ENCODE peak calls at places on chromosomes 12 and 14, in ten cellular contexts. One of them, this sample, is unnamed.

GRCh38 chr12:8991371-8992085 is 2.2 kb downstream of the KLRG1 start:
- DNase-seq in T-helper 22 cell: no peak
- DNase-seq in brain microvascular endothelial cell: no peak
- DNase-seq in hypothalamus: no peak
- DNase-seq in CD4-positive, CD25-positive, alpha-beta regulatory T cell: no peak
- DNase-seq in posterior cingulate gyrus: no peak
- DNase-seq in K562: no peak
- DNase-seq in NCI-H2081: no peak
- DNase-seq in stimulated activated CD4-positive, alpha-beta T cell treated with anti-CD3 and anti-CD28 coated beads, Interleukin-12 subunit alpha, Interleukin-12 subunit beta, amount 100 ng/mL, for 48 hours: no peak
- DNase-seq in IMR-90: no peak
- DNase-seq in this sample: no peak

GRCh38 chr12:113906411-113907200 is 59.5 kb downstream of the RBM19 start:
- DNase-seq in T-helper 22 cell: no peak
- DNase-seq in brain microvascular endothelial cell: no peak
- DNase-seq in hypothalamus: no peak
- DNase-seq in CD4-positive, CD25-positive, alpha-beta regulatory T cell: no peak
- DNase-seq in posterior cingulate gyrus: no peak
- DNase-seq in K562: no peak
- DNase-seq in NCI-H2081: no peak
- DNase-seq in stimulated activated CD4-positive, alpha-beta T cell treated with anti-CD3 and anti-CD28 coated beads, Interleukin-12 subunit alpha, Interleukin-12 subunit beta, amount 100 ng/mL, for 48 hours: no peak
- DNase-seq in IMR-90: no peak
- DNase-seq in this sample: no peak

GRCh38 chr14:94058674-94059138 is 22.3 kb downstream of the DDX24 start:
- DNase-seq in T-helper 22 cell: no peak
- DNase-seq in brain microvascular endothelial cell: no peak
- DNase-seq in hypothalamus: no peak
- DNase-seq in CD4-positive, CD25-positive, alpha-beta regulatory T cell: no peak
- DNase-seq in posterior cingulate gyrus: no peak
- DNase-seq in K562: no peak
- DNase-seq in NCI-H2081: no peak
- DNase-seq in stimulated activated CD4-positive, alpha-beta T cell treated with anti-CD3 and anti-CD28 coated beads, Interleukin-12 subunit alpha, Interleukin-12 subunit beta, amount 100 ng/mL, for 48 hours: no peak
- DNase-seq in IMR-90: no peak
- DNase-seq in this sample: no peak

GRCh38 chr14:21098134-21098891 is at the start of gene ZNF219:
- DNase-seq in T-helper 22 cell: peak
- DNase-seq in brain microvascular endothelial cell: no peak
- DNase-seq in hypothalamus: peak
- DNase-seq in CD4-positive, CD25-positive, alpha-beta regulatory T cell: peak
- DNase-seq in posterior cingulate gyrus: peak
- DNase-seq in K562: peak
- DNase-seq in NCI-H2081: peak
- DNase-seq in stimulated activated CD4-positive, alpha-beta T cell treated with anti-CD3 and anti-CD28 coated beads, Interleukin-12 subunit alpha, Interleukin-12 subunit beta, amount 100 ng/mL, for 48 hours: no peak
- DNase-seq in IMR-90: peak
- DNase-seq in this sample: peak

GRCh38 chr12:32944195-32944594 is 47.6 kb upstream of the PKP2 start:
- DNase-seq in T-helper 22 cell: no peak
- DNase-seq in brain microvascular endothelial cell: no peak
- DNase-seq in hypothalamus: no peak
- DNase-seq in CD4-positive, CD25-positive, alpha-beta regulatory T cell: no peak
- DNase-seq in posterior cingulate gyrus: no peak
- DNase-seq in K562: no peak
- DNase-seq in NCI-H2081: no peak
- DNase-seq in stimulated activated CD4-positive, alpha-beta T cell treated with anti-CD3 and anti-CD28 coated beads, Interleukin-12 subunit alpha, Interleukin-12 subunit beta, amount 100 ng/mL, for 48 hours: no peak
- DNase-seq in IMR-90: no peak
- DNase-seq in this sample: no peak

GRCh38 chr12:60535363-60535762 is 939.5 kb downstream of the SLC16A7 start:
- DNase-seq in T-helper 22 cell: no peak
- DNase-seq in brain microvascular endothelial cell: no peak
- DNase-seq in hypothalamus: no peak
- DNase-seq in CD4-positive, CD25-positive, alpha-beta regulatory T cell: no peak
- DNase-seq in posterior cingulate gyrus: no peak
- DNase-seq in K562: no peak
- DNase-seq in NCI-H2081: no peak
- DNase-seq in stimulated activated CD4-positive, alpha-beta T cell treated with anti-CD3 and anti-CD28 coated beads, Interleukin-12 subunit alpha, Interleukin-12 subunit beta, amount 100 ng/mL, for 48 hours: no peak
- DNase-seq in IMR-90: peak
- DNase-seq in this sample: no peak

GRCh38 chr12:12616512-12617275 is 5.0 kb downstream of the CREBL2 start:
- DNase-seq in T-helper 22 cell: no peak
- DNase-seq in brain microvascular endothelial cell: no peak
- DNase-seq in hypothalamus: no peak
- DNase-seq in CD4-positive, CD25-positive, alpha-beta regulatory T cell: no peak
- DNase-seq in posterior cingulate gyrus: no peak
- DNase-seq in K562: no peak
- DNase-seq in NCI-H2081: no peak
- DNase-seq in stimulated activated CD4-positive, alpha-beta T cell treated with anti-CD3 and anti-CD28 coated beads, Interleukin-12 subunit alpha, Interleukin-12 subunit beta, amount 100 ng/mL, for 48 hours: no peak
- DNase-seq in IMR-90: peak
- DNase-seq in this sample: no peak

GRCh38 chr14:34199585-34199984 is 248.7 kb upstream of the EGLN3 start:
- DNase-seq in T-helper 22 cell: no peak
- DNase-seq in brain microvascular endothelial cell: peak
- DNase-seq in hypothalamus: no peak
- DNase-seq in CD4-positive, CD25-positive, alpha-beta regulatory T cell: no peak
- DNase-seq in posterior cingulate gyrus: no peak
- DNase-seq in K562: no peak
- DNase-seq in NCI-H2081: no peak
- DNase-seq in stimulated activated CD4-positive, alpha-beta T cell treated with anti-CD3 and anti-CD28 coated beads, Interleukin-12 subunit alpha, Interleukin-12 subunit beta, amount 100 ng/mL, for 48 hours: peak
- DNase-seq in IMR-90: peak
- DNase-seq in this sample: no peak

GRCh38 chr14:61927521-61927920 is 165.3 kb downstream of the SNAPC1 start:
- DNase-seq in T-helper 22 cell: no peak
- DNase-seq in brain microvascular endothelial cell: peak
- DNase-seq in hypothalamus: no peak
- DNase-seq in CD4-positive, CD25-positive, alpha-beta regulatory T cell: no peak
- DNase-seq in posterior cingulate gyrus: no peak
- DNase-seq in K562: no peak
- DNase-seq in NCI-H2081: no peak
- DNase-seq in stimulated activated CD4-positive, alpha-beta T cell treated with anti-CD3 and anti-CD28 coated beads, Interleukin-12 subunit alpha, Interleukin-12 subunit beta, amount 100 ng/mL, for 48 hours: no peak
- DNase-seq in IMR-90: peak
- DNase-seq in this sample: peak

GRCh38 chr12:93319523-93320045 is 58.1 kb upstream of the NUDT4 start:
- DNase-seq in T-helper 22 cell: no peak
- DNase-seq in brain microvascular endothelial cell: no peak
- DNase-seq in hypothalamus: no peak
- DNase-seq in CD4-positive, CD25-positive, alpha-beta regulatory T cell: no peak
- DNase-seq in posterior cingulate gyrus: no peak
- DNase-seq in K562: no peak
- DNase-seq in NCI-H2081: no peak
- DNase-seq in stimulated activated CD4-positive, alpha-beta T cell treated with anti-CD3 and anti-CD28 coated beads, Interleukin-12 subunit alpha, Interleukin-12 subunit beta, amount 100 ng/mL, for 48 hours: no peak
- DNase-seq in IMR-90: no peak
- DNase-seq in this sample: no peak

GRCh38 chr14:104082807-104083206 is 2.7 kb upstream of the ASPG start:
- DNase-seq in T-helper 22 cell: no peak
- DNase-seq in brain microvascular endothelial cell: no peak
- DNase-seq in hypothalamus: no peak
- DNase-seq in CD4-positive, CD25-positive, alpha-beta regulatory T cell: no peak
- DNase-seq in posterior cingulate gyrus: no peak
- DNase-seq in K562: no peak
- DNase-seq in NCI-H2081: no peak
- DNase-seq in stimulated activated CD4-positive, alpha-beta T cell treated with anti-CD3 and anti-CD28 coated beads, Interleukin-12 subunit alpha, Interleukin-12 subunit beta, amount 100 ng/mL, for 48 hours: no peak
- DNase-seq in IMR-90: no peak
- DNase-seq in this sample: no peak

GRCh38 chr14:102914474-102915291 is 7.8 kb upstream of the AMN start:
- DNase-seq in T-helper 22 cell: no peak
- DNase-seq in brain microvascular endothelial cell: no peak
- DNase-seq in hypothalamus: no peak
- DNase-seq in CD4-positive, CD25-positive, alpha-beta regulatory T cell: no peak
- DNase-seq in posterior cingulate gyrus: peak
- DNase-seq in K562: no peak
- DNase-seq in NCI-H2081: no peak
- DNase-seq in stimulated activated CD4-positive, alpha-beta T cell treated with anti-CD3 and anti-CD28 coated beads, Interleukin-12 subunit alpha, Interleukin-12 subunit beta, amount 100 ng/mL, for 48 hours: no peak
- DNase-seq in IMR-90: no peak
- DNase-seq in this sample: no peak

GRCh38 chr12:119372540-119372939 is 38.0 kb downstream of the CCDC60 start:
- DNase-seq in T-helper 22 cell: no peak
- DNase-seq in brain microvascular endothelial cell: no peak
- DNase-seq in hypothalamus: no peak
- DNase-seq in CD4-positive, CD25-positive, alpha-beta regulatory T cell: no peak
- DNase-seq in posterior cingulate gyrus: no peak
- DNase-seq in K562: no peak
- DNase-seq in NCI-H2081: no peak
- DNase-seq in stimulated activated CD4-positive, alpha-beta T cell treated with anti-CD3 and anti-CD28 coated beads, Interleukin-12 subunit alpha, Interleukin-12 subunit beta, amount 100 ng/mL, for 48 hours: no peak
- DNase-seq in IMR-90: no peak
- DNase-seq in this sample: no peak

GRCh38 chr14:28656704-28657255 is 109.8 kb upstream of the FOXG1 start:
- DNase-seq in T-helper 22 cell: no peak
- DNase-seq in brain microvascular endothelial cell: no peak
- DNase-seq in hypothalamus: no peak
- DNase-seq in CD4-positive, CD25-positive, alpha-beta regulatory T cell: no peak
- DNase-seq in posterior cingulate gyrus: no peak
- DNase-seq in K562: no peak
- DNase-seq in NCI-H2081: peak
- DNase-seq in stimulated activated CD4-positive, alpha-beta T cell treated with anti-CD3 and anti-CD28 coated beads, Interleukin-12 subunit alpha, Interleukin-12 subunit beta, amount 100 ng/mL, for 48 hours: no peak
- DNase-seq in IMR-90: no peak
- DNase-seq in this sample: no peak

GRCh38 chr12:1834186-1834925 is 14.0 kb downstream of the LRTM2 start:
- DNase-seq in T-helper 22 cell: no peak
- DNase-seq in brain microvascular endothelial cell: no peak
- DNase-seq in hypothalamus: no peak
- DNase-seq in CD4-positive, CD25-positive, alpha-beta regulatory T cell: no peak
- DNase-seq in posterior cingulate gyrus: peak
- DNase-seq in K562: no peak
- DNase-seq in NCI-H2081: no peak
- DNase-seq in stimulated activated CD4-positive, alpha-beta T cell treated with anti-CD3 and anti-CD28 coated beads, Interleukin-12 subunit alpha, Interleukin-12 subunit beta, amount 100 ng/mL, for 48 hours: no peak
- DNase-seq in IMR-90: no peak
- DNase-seq in this sample: no peak

GRCh38 chr14:73879027-73879426 is 7.6 kb upstream of the ZNF410 start:
- DNase-seq in T-helper 22 cell: no peak
- DNase-seq in brain microvascular endothelial cell: no peak
- DNase-seq in hypothalamus: no peak
- DNase-seq in CD4-positive, CD25-positive, alpha-beta regulatory T cell: no peak
- DNase-seq in posterior cingulate gyrus: no peak
- DNase-seq in K562: no peak
- DNase-seq in NCI-H2081: no peak
- DNase-seq in stimulated activated CD4-positive, alpha-beta T cell treated with anti-CD3 and anti-CD28 coated beads, Interleukin-12 subunit alpha, Interleukin-12 subunit beta, amount 100 ng/mL, for 48 hours: no peak
- DNase-seq in IMR-90: peak
- DNase-seq in this sample: no peak

This sample was measured in DMS 273 treated with DMSO at 0.1 percent for 48 hours.